ENCODE peak calls at places on chromosomes 2 and 18, in ten cellular contexts. V is PC-9, C is coronary artery, Q is body of pancreas, G is left ventricle myocardium inferior, A is astrocyte, I is heart right ventricle, R is tibial artery, O is AG09309, N is fibroblast of mammary gland. T is an unnamed sample.

GRCh38 chr2:238236571-238236970 is 3.3 kb downstream of the HES6 start:
- DNase-seq in I (no peak), Q (no peak), O (no peak), G (no peak), R (no peak), V (peak), C (no peak), A (no peak), N (no peak), T (no peak)

GRCh38 chr2:223976635-223977226 is 19.5 kb downstream of the MRPL44 start:
- DNase-seq in N (peak), Q (no peak), R (no peak), C (no peak), O (no peak), V (no peak), I (no peak), A (peak), G (no peak), T (no peak)

GRCh38 chr18:23578891-23579653 is 7.2 kb downstream of the NPC1 start:
- DNase-seq in G (no peak), N (peak), Q (no peak), R (no peak), A (peak), V (no peak), C (no peak), I (no peak), O (no peak), T (no peak)

GRCh38 chr18:24479371-24479770 is 18.9 kb downstream of the HRH4 start:
- DNase-seq in O (no peak), V (no peak), Q (no peak), R (no peak), N (no peak), A (no peak), I (no peak), G (no peak), C (no peak), T (no peak)

GRCh38 chr2:131037398-131038257 is 55.6 kb downstream of the FAM168B start:
- DNase-seq in A (no peak), R (no peak), O (no peak), C (no peak), I (no peak), G (no peak), Q (no peak), V (no peak), N (no peak), T (no peak)

GRCh38 chr2:65354773-65355172 is 77.6 kb downstream of the SPRED2 start:
- DNase-seq in A (no peak), C (no peak), N (no peak), V (peak), G (no peak), Q (no peak), O (no peak), I (no peak), R (no peak), T (no peak)

GRCh38 chr2:99640568-99641215 is 150.9 kb upstream of the REV1 start:
- DNase-seq in G (no peak), R (no peak), O (no peak), V (no peak), N (no peak), I (no peak), C (no peak), Q (no peak), A (peak), T (no peak)

GRCh38 chr2:28250006-28250405 is 142.7 kb upstream of the FOSL2 start:
- DNase-seq in G (no peak), C (no peak), A (peak), N (peak), R (no peak), I (no peak), O (peak), V (peak), Q (no peak), T (no peak)

GRCh38 chr18:79888016-79888415 is 63.4 kb downstream of the SLC66A2 start:
- DNase-seq in O (no peak), G (no peak), N (no peak), Q (no peak), V (no peak), A (no peak), C (no peak), R (no peak), I (no peak), T (no peak)

GRCh38 chr18:57803119-57803969 is at the start of gene ATP8B1:
- DNase-seq in G (peak), N (peak), V (peak), A (peak), I (peak), Q (peak), O (no peak), R (peak), C (peak), T (peak)

GRCh38 chr2:28567076-28567471 is 71.2 kb downstream of the PLB1 start:
- DNase-seq in G (no peak), Q (no peak), O (no peak), V (no peak), I (no peak), N (no peak), A (no peak), R (no peak), C (no peak), T (no peak)

GRCh38 chr18:9348079-9348671 is 13.6 kb downstream of the TWSG1 start:
- DNase-seq in Q (no peak), A (peak), V (no peak), O (no peak), R (no peak), N (peak), G (no peak), I (no peak), C (no peak), T (no peak)

GRCh38 chr2:190843874-190844699 is 36.5 kb upstream of the GLS start:
- DNase-seq in C (no peak), O (no peak), R (no peak), Q (no peak), A (peak), V (peak), I (no peak), N (peak), G (no peak), T (no peak)

GRCh38 chr2:208489687-208490086 is 83.1 kb downstream of the PTH2R start:
- DNase-seq in N (no peak), R (no peak), A (no peak), V (no peak), O (no peak), C (no peak), G (no peak), I (no peak), Q (no peak), T (no peak)

GRCh38 chr2:118852605-118853128 is 5.2 kb upstream of the EN1 start:
- DNase-seq in O (no peak), Q (no peak), G (no peak), V (no peak), I (no peak), C (no peak), A (no peak), R (peak), N (no peak), T (no peak)

GRCh38 chr2:137287934-137288639 is 522.7 kb downstream of the THSD7B start:
- DNase-seq in O (no peak), Q (no peak), V (no peak), I (no peak), A (no peak), N (peak), G (no peak), R (no peak), C (no peak), T (no peak)

GRCh38 chr2:238475034-238475433 is 48.3 kb downstream of the ASB1 start:
- DNase-seq in Q (no peak), G (no peak), A (no peak), I (no peak), O (no peak), V (no peak), C (no peak), R (no peak), N (no peak), T (no peak)

GRCh38 chr2:104856973-104857261 is 3.0 kb downstream of the POU3F3 start:
- DNase-seq in R (no peak), G (no peak), V (no peak), A (no peak), Q (no peak), N (no peak), C (no peak), I (no peak), O (no peak), T (no peak)
- H3K4me3 ChIP-seq in R (no peak), G (peak), V (no peak), A (peak), Q (no peak), N (no peak), C (peak), I (no peak), O (no peak), T (no peak)

GRCh38 chr2:172545408-172546075 is 10.3 kb upstream of the PDK1 start:
- DNase-seq in I (no peak), V (peak), G (no peak), N (no peak), A (no peak), C (no peak), O (no peak), Q (no peak), R (no peak), T (no peak)
- H3K4me3 ChIP-seq in I (no peak), V (no peak), G (no peak), N (no peak), A (no peak), C (no peak), O (no peak), Q (no peak), R (no peak), T (no peak)

GRCh38 chr2:95072424-95072823 is 46.9 kb downstream of the MAL start:
- DNase-seq in V (peak), R (no peak), C (no peak), O (no peak), N (no peak), Q (no peak), A (no peak), I (no peak), G (no peak), T (no peak)

GRCh38 chr2:95071856-95072255 is 46.3 kb downstream of the MAL start:
- DNase-seq in I (no peak), G (no peak), O (no peak), C (no peak), A (no peak), R (no peak), N (no peak), Q (no peak), V (peak), T (no peak)

GRCh38 chr2:95074663-95075439 is 46.8 kb downstream of the MRPS5 start:
- DNase-seq in V (peak), C (no peak), I (no peak), A (no peak), O (no peak), R (no peak), G (no peak), Q (no peak), N (no peak), T (no peak)

GRCh38 chr2:95075440-95075885 is 46.1 kb downstream of the MRPS5 start:
- DNase-seq in G (no peak), N (no peak), O (no peak), I (no peak), C (no peak), R (no peak), V (peak), Q (no peak), A (no peak), T (no peak)

GRCh38 chr2:95073856-95074662 is 47.5 kb downstream of the MRPS5 start:
- DNase-seq in N (no peak), Q (no peak), C (no peak), A (no peak), R (no peak), I (no peak), G (no peak), O (no peak), V (peak), T (no peak)
- H3K4me3 ChIP-seq in N (no peak), Q (no peak), C (no peak), A (no peak), R (no peak), I (no peak), G (no peak), O (no peak), V (no peak), T (no peak)

GRCh38 chr2:150606380-150607060 is 119.1 kb upstream of the RND3 start:
- DNase-seq in V (no peak), A (no peak), R (no peak), I (no peak), G (no peak), O (no peak), N (no peak), C (no peak), Q (no peak), T (no peak)

GRCh38 chr2:150605664-150606063 is 118.2 kb upstream of the RND3 start:
- DNase-seq in A (no peak), N (no peak), R (no peak), Q (no peak), V (no peak), I (no peak), O (no peak), C (no peak), G (no peak), T (no peak)

GRCh38 chr2:150598383-150598782 is 110.9 kb upstream of the RND3 start:
- DNase-seq in V (no peak), N (no peak), C (no peak), Q (no peak), O (no peak), I (no peak), R (no peak), G (no peak), A (no peak), T (peak)

GRCh38 chr2:150599889-150600288 is 112.4 kb upstream of the RND3 start:
- DNase-seq in O (no peak), G (no peak), I (no peak), A (no peak), N (no peak), C (no peak), Q (no peak), R (no peak), V (no peak), T (no peak)

GRCh38 chr2:150601280-150602038 is 114.0 kb upstream of the RND3 start:
- DNase-seq in G (no peak), N (no peak), O (no peak), Q (no peak), I (no peak), R (no peak), A (peak), C (no peak), V (peak), T (no peak)
- H3K4me3 ChIP-seq in G (no peak), N (no peak), O (no peak), Q (no peak), I (no peak), R (no peak), A (peak), C (peak), V (peak), T (no peak)

GRCh38 chr2:176163655-176164021 is 6.5 kb downstream of the HOXD3 start:
- DNase-seq in C (no peak), N (no peak), R (no peak), I (no peak), G (no peak), Q (no peak), O (no peak), V (no peak), A (no peak), T (no peak)

GRCh38 chr2:176165598-176166055 is 8.5 kb downstream of the HOXD3 start:
- DNase-seq in N (no peak), R (no peak), O (no peak), I (no peak), C (no peak), G (no peak), V (no peak), A (peak), Q (no peak), T (no peak)

GRCh38 chr2:176166260-176166659 is 9.2 kb downstream of the HOXD3 start:
- DNase-seq in A (peak), I (no peak), G (no peak), N (peak), R (no peak), V (no peak), C (no peak), Q (no peak), O (no peak), T (no peak)

GRCh38 chr2:176164184-176164802 is 7.2 kb downstream of the HOXD3 start:
- DNase-seq in C (no peak), V (no peak), N (no peak), G (no peak), O (no peak), A (peak), R (no peak), Q (no peak), I (no peak), T (no peak)

GRCh38 chr2:176164803-176165597 is 7.9 kb downstream of the HOXD3 start:
- DNase-seq in N (no peak), O (no peak), Q (no peak), A (peak), G (no peak), R (no peak), V (no peak), I (no peak), C (no peak), T (no peak)
- H3K4me3 ChIP-seq in N (no peak), O (no peak), Q (no peak), A (no peak), G (peak), R (peak), V (no peak), I (no peak), C (no peak), T (no peak)

T was measured in mucosa of descending colon.